ENCODE peak calls at places on chromosomes 1 and 21, in eight cellular contexts. One of them, this sample, is unnamed.

GRCh38 chr1:4058122-4058521 is 158.1 kb upstream of the C1orf174 start:
- DNase-seq in HL-60: no peak
- DNase-seq in prostate gland: no peak
- DNase-seq in MM.1S: no peak
- DNase-seq in PC-3: no peak
- DNase-seq in H1: no peak
- DNase-seq in endodermal cell: no peak
- DNase-seq in PC-9: no peak
- DNase-seq in this sample: no peak

GRCh38 chr1:151846062-151846568 is 6.5 kb upstream of the C2CD4D start:
- DNase-seq in endodermal cell: peak; percentile 84
- DNase-seq in MM.1S: no peak
- DNase-seq in prostate gland: no peak
- DNase-seq in PC-9: no peak
- DNase-seq in PC-3: peak; percentile 80
- DNase-seq in H1: no peak
- DNase-seq in HL-60: no peak
- DNase-seq in this sample: peak; percentile 25

GRCh38 chr1:54796902-54797301 is 4.2 kb downstream of the TTC22 start:
- DNase-seq in HL-60: no peak
- DNase-seq in prostate gland: no peak
- DNase-seq in PC-9: no peak
- DNase-seq in MM.1S: no peak
- DNase-seq in PC-3: no peak
- DNase-seq in H1: no peak
- DNase-seq in endodermal cell: no peak
- DNase-seq in this sample: no peak

GRCh38 chr1:22841754-22842370 is 130.8 kb downstream of the LACTBL1 start:
- DNase-seq in MM.1S: no peak
- DNase-seq in PC-9: no peak
- DNase-seq in prostate gland: no peak
- DNase-seq in H1: no peak
- DNase-seq in PC-3: no peak
- DNase-seq in HL-60: no peak
- DNase-seq in endodermal cell: no peak
- DNase-seq in this sample: peak; percentile 48

GRCh38 chr21:45872902-45873301 is 108.7 kb upstream of the COL6A1 start:
- DNase-seq in endodermal cell: no peak
- DNase-seq in HL-60: no peak
- DNase-seq in prostate gland: no peak
- DNase-seq in PC-3: no peak
- DNase-seq in H1: no peak
- DNase-seq in PC-9: no peak
- DNase-seq in MM.1S: no peak
- DNase-seq in this sample: no peak

GRCh38 chr1:17875171-17875881 is 120.2 kb downstream of the ACTL8 start:
- DNase-seq in MM.1S: no peak
- DNase-seq in PC-9: no peak
- DNase-seq in endodermal cell: peak; percentile 38
- DNase-seq in HL-60: no peak
- DNase-seq in prostate gland: no peak
- DNase-seq in PC-3: peak; percentile 56
- DNase-seq in H1: no peak
- DNase-seq in this sample: peak; percentile 74

GRCh38 chr1:27979151-27979858 is 19.5 kb downstream of the XKR8 start:
- DNase-seq in prostate gland: no peak
- DNase-seq in HL-60: peak; percentile 22
- DNase-seq in PC-9: no peak
- DNase-seq in endodermal cell: no peak
- DNase-seq in PC-3: peak; percentile 75
- DNase-seq in MM.1S: peak; percentile 52
- DNase-seq in H1: no peak
- DNase-seq in this sample: peak; percentile 83

GRCh38 chr21:20997308-20997632 is 939 bp upstream of the NCAM2 start:
- DNase-seq in PC-9: no peak
- DNase-seq in MM.1S: no peak
- DNase-seq in prostate gland: no peak
- DNase-seq in HL-60: no peak
- DNase-seq in endodermal cell: no peak
- DNase-seq in H1: no peak
- DNase-seq in PC-3: no peak
- DNase-seq in this sample: no peak

GRCh38 chr1:198153103-198153502 is 3.7 kb upstream of the NEK7 start:
- DNase-seq in endodermal cell: no peak
- DNase-seq in PC-3: peak; percentile 47
- DNase-seq in PC-9: no peak
- DNase-seq in MM.1S: no peak
- DNase-seq in HL-60: no peak
- DNase-seq in H1: no peak
- DNase-seq in prostate gland: no peak
- DNase-seq in this sample: peak; percentile 91

GRCh38 chr21:23127973-23128372 is 2129.8 kb downstream of the NCAM2 start:
- DNase-seq in H1: no peak
- DNase-seq in HL-60: no peak
- DNase-seq in PC-9: no peak
- DNase-seq in PC-3: no peak
- DNase-seq in prostate gland: no peak
- DNase-seq in MM.1S: no peak
- DNase-seq in endodermal cell: peak; percentile 66
- DNase-seq in this sample: no peak

GRCh38 chr1:43144228-43144627 is 27.9 kb downstream of the EBNA1BP2 start:
- DNase-seq in PC-9: no peak
- DNase-seq in PC-3: peak; percentile 92
- DNase-seq in endodermal cell: no peak
- DNase-seq in H1: no peak
- DNase-seq in HL-60: no peak
- DNase-seq in prostate gland: no peak
- DNase-seq in MM.1S: no peak
- DNase-seq in this sample: peak; percentile 25

GRCh38 chr1:166132496-166132895 is 34.3 kb downstream of the FAM78B start:
- DNase-seq in PC-3: no peak
- DNase-seq in endodermal cell: no peak
- DNase-seq in HL-60: no peak
- DNase-seq in prostate gland: no peak
- DNase-seq in H1: no peak
- DNase-seq in MM.1S: no peak
- DNase-seq in PC-9: no peak
- DNase-seq in this sample: no peak

GRCh38 chr1:21278208-21278861 is 11.9 kb downstream of the ECE1 start:
- DNase-seq in MM.1S: no peak
- DNase-seq in HL-60: no peak
- DNase-seq in H1: no peak
- DNase-seq in PC-9: no peak
- DNase-seq in prostate gland: peak; percentile 56
- DNase-seq in PC-3: no peak
- DNase-seq in endodermal cell: no peak
- DNase-seq in this sample: no peak

GRCh38 chr1:232868793-232869491 is 63.7 kb downstream of the MAP10 start:
- DNase-seq in PC-3: peak; percentile 97
- DNase-seq in endodermal cell: no peak
- DNase-seq in PC-9: peak; percentile 1
- DNase-seq in MM.1S: no peak
- DNase-seq in H1: no peak
- DNase-seq in prostate gland: peak; percentile 30
- DNase-seq in HL-60: no peak
- DNase-seq in this sample: peak; percentile 96

GRCh38 chr21:29091032-29091431 is 17.6 kb upstream of the CCT8 start:
- DNase-seq in H1: no peak
- DNase-seq in prostate gland: no peak
- DNase-seq in PC-3: peak; percentile 84
- DNase-seq in HL-60: no peak
- DNase-seq in endodermal cell: no peak
- DNase-seq in PC-9: no peak
- DNase-seq in MM.1S: no peak
- DNase-seq in this sample: peak; percentile 84

GRCh38 chr1:36847186-36847585 is 187.1 kb downstream of the GRIK3 start:
- DNase-seq in HL-60: no peak
- DNase-seq in PC-3: no peak
- DNase-seq in PC-9: no peak
- DNase-seq in MM.1S: no peak
- DNase-seq in H1: no peak
- DNase-seq in prostate gland: no peak
- DNase-seq in endodermal cell: no peak
- DNase-seq in this sample: no peak

GRCh38 chr1:11930571-11931445 is 3.7 kb upstream of the PLOD1 start:
- DNase-seq in PC-9: no peak
- DNase-seq in MM.1S: no peak
- DNase-seq in endodermal cell: no peak
- DNase-seq in HL-60: no peak
- DNase-seq in prostate gland: no peak
- DNase-seq in H1: no peak
- DNase-seq in PC-3: no peak
- DNase-seq in this sample: peak; percentile 85

GRCh38 chr21:31416465-31416864 is 72.4 kb upstream of the TIAM1 start:
- DNase-seq in prostate gland: no peak
- DNase-seq in PC-9: no peak
- DNase-seq in PC-3: peak; percentile 15
- DNase-seq in endodermal cell: no peak
- DNase-seq in HL-60: no peak
- DNase-seq in MM.1S: no peak
- DNase-seq in H1: no peak
- DNase-seq in this sample: no peak
- TF ChIP-seq CTCF in prostate gland: no peak
- TF ChIP-seq CTCF in PC-9: no peak
- TF ChIP-seq CTCF in PC-3: no peak
- TF ChIP-seq CTCF in endodermal cell: no peak
- TF ChIP-seq CTCF in HL-60: no peak
- TF ChIP-seq CTCF in MM.1S: no peak
- TF ChIP-seq CTCF in H1: no peak
- TF ChIP-seq CTCF in this sample: no peak

GRCh38 chr1:62103880-62104279 is 90.8 kb upstream of the L1TD1 start:
- DNase-seq in HL-60: no peak
- DNase-seq in H1: no peak
- DNase-seq in endodermal cell: no peak
- DNase-seq in PC-9: no peak
- DNase-seq in MM.1S: no peak
- DNase-seq in PC-3: no peak
- DNase-seq in prostate gland: no peak
- DNase-seq in this sample: no peak

GRCh38 chr1:62109124-62109523 is 85.5 kb upstream of the L1TD1 start:
- DNase-seq in prostate gland: no peak
- DNase-seq in H1: no peak
- DNase-seq in PC-3: no peak
- DNase-seq in MM.1S: no peak
- DNase-seq in PC-9: no peak
- DNase-seq in HL-60: no peak
- DNase-seq in endodermal cell: no peak
- DNase-seq in this sample: no peak

GRCh38 chr1:62110198-62110817 is 84.3 kb upstream of the L1TD1 start:
- DNase-seq in prostate gland: no peak
- DNase-seq in endodermal cell: no peak
- DNase-seq in MM.1S: no peak
- DNase-seq in PC-9: no peak
- DNase-seq in HL-60: no peak
- DNase-seq in PC-3: no peak
- DNase-seq in H1: no peak
- DNase-seq in this sample: peak; percentile 28

GRCh38 chr1:62111084-62111483 is 83.6 kb upstream of the L1TD1 start:
- DNase-seq in MM.1S: no peak
- DNase-seq in H1: no peak
- DNase-seq in PC-3: no peak
- DNase-seq in PC-9: no peak
- DNase-seq in endodermal cell: no peak
- DNase-seq in HL-60: no peak
- DNase-seq in prostate gland: no peak
- DNase-seq in this sample: no peak

DNA sequence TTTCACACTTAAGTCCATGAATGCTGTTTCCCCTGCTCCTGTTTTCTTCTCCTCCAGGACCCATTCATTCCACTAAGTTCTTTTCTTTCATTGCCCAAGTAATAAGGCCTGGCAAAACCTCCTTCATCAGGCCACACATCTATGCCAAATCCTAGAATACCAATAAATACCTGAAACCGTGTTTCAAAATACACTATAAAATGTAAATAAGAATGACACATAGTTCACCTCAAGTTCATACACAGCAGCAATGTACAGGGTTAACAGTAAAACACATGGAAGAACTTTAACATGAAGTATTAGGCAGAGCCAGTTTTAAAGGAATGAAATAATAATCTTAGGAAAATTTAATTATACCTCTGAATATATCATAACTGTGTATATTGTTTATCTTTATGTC is 86.7 kb upstream of the L1TD1 start:
- DNase-seq in endodermal cell: no peak
- DNase-seq in PC-3: peak; percentile 61
- DNase-seq in H1: no peak
- DNase-seq in PC-9: no peak
- DNase-seq in prostate gland: no peak
- DNase-seq in MM.1S: no peak
- DNase-seq in HL-60: no peak
- DNase-seq in this sample: no peak
- H3K4me3 ChIP-seq in endodermal cell: no peak overlapping the region
- H3K4me3 ChIP-seq in PC-3: no peak overlapping the region
- H3K4me3 ChIP-seq in H1: no peak overlapping the region
- H3K4me3 ChIP-seq in PC-9: no peak overlapping the region
- H3K4me3 ChIP-seq in prostate gland: no peak overlapping the region
- H3K4me3 ChIP-seq in MM.1S: no peak overlapping the region
- H3K4me3 ChIP-seq in HL-60: no peak overlapping the region
- H3K4me3 ChIP-seq in this sample: no peak overlapping the region

GRCh38 chr1:206468571-206468970 is 1.7 kb upstream of the IKBKE start:
- DNase-seq in MM.1S: no peak
- DNase-seq in HL-60: peak; percentile 43
- DNase-seq in H1: no peak
- DNase-seq in PC-3: peak; percentile 25
- DNase-seq in prostate gland: no peak
- DNase-seq in PC-9: no peak
- DNase-seq in endodermal cell: no peak
- DNase-seq in this sample: no peak
- TF ChIP-seq CTCF in MM.1S: no peak
- TF ChIP-seq CTCF in HL-60: peak; percentile 16
- TF ChIP-seq CTCF in H1: peak; percentile 8
- TF ChIP-seq CTCF in PC-3: peak; percentile 19
- TF ChIP-seq CTCF in prostate gland: no peak
- TF ChIP-seq CTCF in PC-9: no peak
- TF ChIP-seq CTCF in endodermal cell: peak; percentile 57
- TF ChIP-seq CTCF in this sample: no peak

DNA sequence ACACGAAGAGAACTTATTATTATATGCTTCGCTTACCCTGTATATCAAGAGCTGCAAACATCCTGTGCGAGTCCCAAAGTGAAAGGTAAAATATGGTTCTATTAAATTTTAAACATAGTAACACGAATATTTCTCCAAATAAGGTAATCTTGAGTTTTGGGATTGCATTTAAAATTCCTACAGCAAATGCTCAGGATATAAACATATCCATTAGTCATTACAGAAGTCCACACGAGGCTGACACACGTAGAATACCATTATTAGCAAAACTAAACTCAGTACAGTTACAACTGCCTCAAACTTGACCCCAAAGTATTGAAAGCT is 282 bp upstream of the LYPLAL1 start:
- DNase-seq in PC-3: no peak
- DNase-seq in HL-60: no peak
- DNase-seq in PC-9: no peak
- DNase-seq in endodermal cell: no peak
- DNase-seq in MM.1S: no peak
- DNase-seq in H1: no peak
- DNase-seq in prostate gland: no peak
- DNase-seq in this sample: no peak
- H3K4me3 ChIP-seq in PC-3: peak overlapping the region; percentile 69
- H3K4me3 ChIP-seq in HL-60: peak overlapping the region; percentile 70
- H3K4me3 ChIP-seq in PC-9: peak overlapping the region; percentile 74
- H3K4me3 ChIP-seq in endodermal cell: peak overlapping the region; percentile 83
- H3K4me3 ChIP-seq in MM.1S: peak overlapping the region; percentile 83
- H3K4me3 ChIP-seq in H1: peak overlapping the region; percentile 80
- H3K4me3 ChIP-seq in prostate gland: peak overlapping the region; percentile 69
- H3K4me3 ChIP-seq in this sample: peak overlapping the region; percentile 88

This sample was measured in AG10803.